ENCODE peak calls at places on chromosomes 13 and 19, in ten cellular contexts. L is GM23338, Z is breast epithelium, T is SK-N-SH, Y is H1, C is transverse colon, N is spleen, M is HCT116, P is stomach, X is upper lobe of left lung. H is an unnamed sample. For H3K27me3, the result is how much of the 10 kb centered on the place peaks cover.

GRCh38 chr19:6693681-6694080 is 23.7 kb upstream of the TNFSF14 start:
- DNase-seq in L (peak), T (no peak), P (no peak), X (no peak), C (no peak), Y (no peak), M (no peak), N (peak), Z (no peak), H (no peak)

GRCh38 chr19:17328517-17329060 is 6.1 kb downstream of the ANO8 start:
- DNase-seq in Y (no peak), T (no peak), L (peak), Z (no peak), C (no peak), X (peak), P (no peak), N (no peak), M (no peak), H (no peak)

GRCh38 chr19:10289836-10290438 is at the start of gene ICAM5:
- DNase-seq in M (peak), N (peak), C (peak), T (no peak), Z (no peak), Y (no peak), P (no peak), X (peak), L (peak), H (no peak)

GRCh38 chr13:25632166-25632888 is 260.6 kb downstream of the ATP8A2 start:
- DNase-seq in Z (no peak), T (no peak), N (no peak), Y (no peak), M (no peak), L (peak), P (no peak), X (no peak), C (no peak), H (no peak)

GRCh38 chr13:72643339-72643989 is 84.0 kb downstream of the MZT1 start:
- DNase-seq in C (peak), Y (no peak), M (peak), P (peak), Z (no peak), N (no peak), T (peak), L (peak), X (no peak), H (no peak)

GRCh38 chr19:36041831-36042230 is 9.2 kb upstream of the CLIP3 start:
- DNase-seq in C (no peak), M (no peak), L (peak), P (no peak), T (no peak), Y (no peak), Z (no peak), N (no peak), X (no peak), H (no peak)

GRCh38 chr19:43596842-43597461 is 557 bp downstream of the ZNF576 start:
- DNase-seq in C (no peak), Y (no peak), N (no peak), Z (no peak), X (no peak), P (no peak), T (no peak), M (no peak), L (no peak), H (no peak)

GRCh38 chr19:10549733-10550132 is 6.0 kb downstream of the ATG4D start:
- DNase-seq in T (no peak), L (no peak), M (no peak), C (no peak), N (no peak), Z (no peak), Y (no peak), X (no peak), P (no peak), H (no peak)

GRCh38 chr19:42150353-42150752 is 18.1 kb upstream of the POU2F2 start:
- DNase-seq in X (no peak), L (no peak), Y (no peak), Z (no peak), T (peak), M (no peak), P (no peak), N (no peak), C (no peak), H (no peak)

GRCh38 chr19:4183967-4184717 is 1.7 kb downstream of the ANKRD24 start:
- DNase-seq in Y (no peak), M (no peak), L (no peak), P (no peak), Z (no peak), C (no peak), X (peak), T (no peak), N (peak), H (no peak)

GRCh38 chr19:6536138-6536671 is 5.4 kb downstream of the TNFSF9 start:
- DNase-seq in N (peak), X (no peak), Z (no peak), T (peak), M (peak), Y (no peak), P (peak), C (peak), L (peak), H (no peak)

GRCh38 chr13:113224486-113224885 is 15.1 kb downstream of the CUL4A start:
- DNase-seq in M (no peak), N (peak), Z (no peak), X (no peak), T (no peak), C (no peak), Y (no peak), L (no peak), P (no peak), H (no peak)
- TF ChIP-seq POLR2AphosphoS5 in M (no peak), N (no peak), Z (no peak), X (no peak), T (no peak), C (no peak), Y (no peak), L (no peak), P (no peak), H (no peak)

GRCh38 chr19:13079542-13079986 is 23.1 kb downstream of the LYL1 start:
- DNase-seq in T (peak), L (no peak), N (no peak), M (no peak), Y (no peak), Z (no peak), P (peak), C (peak), X (no peak), H (no peak)

GRCh38 chr19:13076787-13077186 is 25.9 kb downstream of the LYL1 start:
- DNase-seq in C (no peak), Z (no peak), L (no peak), M (no peak), Y (no peak), N (no peak), T (no peak), X (no peak), P (no peak), H (no peak)

GRCh38 chr19:13076320-13076719 is 26.3 kb downstream of the LYL1 start:
- DNase-seq in N (no peak), Y (no peak), L (no peak), T (no peak), C (no peak), M (no peak), P (no peak), Z (no peak), X (no peak), H (no peak)

GRCh38 chr19:13077233-13077632 is 25.4 kb downstream of the LYL1 start:
- DNase-seq in P (no peak), T (peak), Y (no peak), Z (no peak), N (no peak), L (peak), C (no peak), X (no peak), M (no peak), H (no peak)

GRCh38 chr19:13078897-13079541 is 23.6 kb downstream of the LYL1 start:
- DNase-seq in N (no peak), T (no peak), X (no peak), Y (no peak), P (peak), L (peak), C (peak), M (no peak), Z (no peak), H (no peak)
- TF ChIP-seq CTCF in N (no peak), T (no peak), X (no peak), Y (no peak), P (no peak), L (no peak), C (no peak), M (no peak), Z (no peak), H (no peak)

GRCh38 chr13:107866007-107866665 is 349.2 kb downstream of the LIG4 start:
- DNase-seq in P (no peak), Z (no peak), C (no peak), M (no peak), Y (no peak), N (no peak), L (peak), X (peak), T (peak), H (no peak)

GRCh38 chr13:107865643-107866006 is 349.7 kb downstream of the LIG4 start:
- DNase-seq in Y (no peak), P (no peak), L (no peak), Z (no peak), X (no peak), N (no peak), M (no peak), C (no peak), T (no peak), H (no peak)

GRCh38 chr13:107866666-107867623 is 348.4 kb downstream of the LIG4 start:
- DNase-seq in P (no peak), M (no peak), C (no peak), L (peak), T (peak), Y (no peak), X (peak), N (no peak), Z (no peak), H (no peak)

GRCh38 chr13:107870400-107870799 is 344.9 kb downstream of the LIG4 start:
- DNase-seq in C (no peak), N (no peak), Y (no peak), T (no peak), L (no peak), M (no peak), X (no peak), P (no peak), Z (no peak), H (no peak)

GRCh38 chr13:107867701-107868661 is 347.4 kb downstream of the LIG4 start:
- DNase-seq in T (peak), X (peak), P (peak), Z (no peak), C (no peak), L (peak), Y (no peak), N (no peak), M (no peak), H (no peak)
- H3K27me3 ChIP-seq in T (under half), X (under half), P (under half), Z (under half), C (half or more), L (under half), Y (under half), N (under half), M (under half), H (half or more)

DNA sequence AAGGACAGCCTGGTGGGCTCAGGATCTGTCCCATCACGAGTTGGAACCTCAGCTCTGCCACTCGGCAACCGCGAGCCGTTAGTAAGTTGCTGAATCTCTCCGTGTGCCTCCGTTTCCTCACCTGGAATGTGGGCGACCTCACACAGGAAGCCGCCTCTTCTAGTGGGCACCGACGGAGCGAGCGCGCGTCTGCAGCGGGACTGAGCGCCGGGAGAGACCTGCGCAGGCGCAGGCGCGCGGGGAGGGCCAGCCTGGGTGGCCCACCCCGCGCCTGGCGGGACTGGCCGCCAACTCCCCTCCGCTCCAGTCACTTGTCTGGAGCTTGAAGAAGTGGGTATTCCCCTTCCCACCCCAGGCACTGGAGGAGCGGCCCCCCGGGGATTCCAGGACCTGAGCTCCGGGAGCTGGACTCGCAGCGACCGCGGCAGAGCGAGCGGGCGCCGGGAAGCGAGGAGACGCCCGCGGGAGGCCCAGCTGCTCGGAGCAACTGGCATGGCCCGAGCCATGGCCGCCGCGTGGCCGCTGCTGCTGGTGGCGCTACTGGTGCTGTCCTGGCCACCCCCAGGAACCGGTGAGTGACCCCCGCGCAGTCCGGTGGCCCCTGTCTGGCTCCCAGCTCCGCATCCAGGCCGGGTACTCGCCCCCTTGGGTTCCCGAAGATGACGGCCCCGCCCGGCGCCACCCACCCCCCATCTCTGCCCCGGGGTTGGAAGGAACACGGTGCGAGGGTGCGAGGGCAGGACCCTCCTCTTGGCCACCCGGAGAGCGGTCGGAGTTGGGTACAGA is at the start of gene PVR:
- DNase-seq in M (no peak), N (peak), Y (peak), T (peak), Z (peak), P (peak), L (peak), X (peak), C (peak), H (no peak)
- TF ChIP-seq POLR2AphosphoS5 in M (peak), N (peak), Y (peak), T (peak), Z (no peak), P (peak), L (peak), X (peak), C (peak), H (no peak)

GRCh38 chr19:48507911-48508439 is 3.7 kb downstream of the LMTK3 start:
- DNase-seq in L (no peak), Z (no peak), T (no peak), X (no peak), P (no peak), M (no peak), N (no peak), Y (no peak), C (no peak), H (no peak)
- TF ChIP-seq CTCF in L (no peak), Z (no peak), T (no peak), X (no peak), P (no peak), M (no peak), N (no peak), Y (no peak), C (no peak), H (no peak)

DNA sequence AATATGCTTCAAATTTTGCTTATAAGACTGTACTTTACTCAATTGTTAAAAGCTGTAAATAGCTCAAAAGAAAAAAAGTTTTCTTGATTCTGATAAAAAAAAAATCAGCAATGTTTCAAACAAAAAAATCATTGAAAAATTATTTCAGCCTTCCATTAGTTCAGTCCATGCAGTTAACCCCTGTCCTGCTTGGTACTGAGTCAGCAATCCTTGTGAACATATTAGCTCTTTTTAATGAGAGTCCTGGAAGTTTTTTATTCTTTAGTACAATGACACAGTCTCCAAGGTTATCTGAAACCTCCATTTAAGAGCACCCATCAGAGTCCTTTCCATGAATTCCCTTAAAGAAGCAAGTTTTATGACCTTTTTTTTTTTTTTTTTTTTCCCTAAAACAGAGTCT is 21.4 kb upstream of the KBTBD6 start:
- DNase-seq in N (no peak), P (no peak), C (no peak), L (no peak), X (no peak), Z (no peak), Y (no peak), T (no peak), M (no peak), H (no peak)
- H3K27me3 ChIP-seq in N (under half), P (under half), C (under half), L (under half), X (under half), Z (under half), Y (under half), T (under half), M (under half), H (under half)

GRCh38 chr19:8476524-8476923 is 25.9 kb downstream of the PRAM1 start:
- DNase-seq in X (no peak), Z (no peak), N (no peak), C (no peak), T (no peak), Y (no peak), M (no peak), P (no peak), L (no peak), H (no peak)

GRCh38 chr19:8481191-8481590 is 21.2 kb downstream of the PRAM1 start:
- DNase-seq in L (no peak), X (peak), M (no peak), P (no peak), Z (no peak), Y (no peak), T (no peak), N (peak), C (no peak), H (no peak)

GRCh38 chr19:8477889-8478288 is 24.6 kb downstream of the PRAM1 start:
- DNase-seq in C (no peak), T (no peak), L (no peak), P (no peak), X (no peak), Y (no peak), M (no peak), Z (no peak), N (no peak), H (no peak)

GRCh38 chr19:8481616-8482015 is 20.8 kb downstream of the PRAM1 start:
- DNase-seq in C (no peak), Z (no peak), L (no peak), N (peak), Y (no peak), M (no peak), X (peak), P (no peak), T (no peak), H (no peak)

GRCh38 chr19:8478605-8479004 is 23.8 kb downstream of the PRAM1 start:
- DNase-seq in N (no peak), P (no peak), L (no peak), X (no peak), Y (no peak), M (no peak), C (no peak), T (no peak), Z (no peak), H (no peak)
- TF ChIP-seq POLR2AphosphoS5 in N (no peak), P (no peak), L (no peak), X (no peak), Y (no peak), M (no peak), C (no peak), T (no peak), Z (no peak), H (no peak)

DNA sequence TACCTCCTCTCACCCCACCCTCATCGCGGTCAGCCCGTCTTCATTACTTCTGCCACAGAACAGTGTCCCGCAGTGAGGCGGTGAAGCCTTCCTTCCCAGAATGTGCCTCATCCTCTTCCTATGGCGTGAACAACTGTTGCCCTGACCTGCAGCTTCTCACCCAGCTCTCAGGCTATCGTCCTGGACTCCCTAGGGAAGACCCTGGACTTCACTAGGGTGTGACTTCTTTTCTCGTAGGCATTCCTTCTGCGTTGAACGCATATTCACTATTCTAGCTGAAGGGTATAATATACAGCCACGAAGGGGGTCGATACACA is 982 bp downstream of the ZNF865 start:
- DNase-seq in Z (no peak), M (no peak), Y (no peak), X (no peak), P (no peak), L (no peak), N (no peak), T (no peak), C (no peak), H (no peak)
- TF ChIP-seq CTCF in Z (no peak), M (no peak), Y (no peak), X (no peak), P (no peak), L (no peak), N (no peak), T (no peak), C (no peak), H (no peak)

GRCh38 chr19:53962887-53963435 is at the start of gene CACNG8:
- DNase-seq in Z (no peak), T (peak), X (peak), P (no peak), M (no peak), N (no peak), Y (no peak), L (peak), C (no peak), H (no peak)

GRCh38 chr19:53960886-53961285 is 1.9 kb upstream of the CACNG8 start:
- DNase-seq in T (no peak), Z (no peak), Y (no peak), X (no peak), C (no peak), L (peak), N (no peak), M (no peak), P (no peak), H (no peak)

GRCh38 chr19:53959176-53959757 is 3.5 kb upstream of the CACNG8 start:
- DNase-seq in Z (no peak), M (no peak), P (no peak), C (no peak), N (no peak), L (peak), Y (no peak), X (no peak), T (peak), H (no peak)

GRCh38 chr19:53960187-53960586 is 2.5 kb upstream of the CACNG8 start:
- DNase-seq in M (no peak), Z (no peak), X (no peak), T (peak), L (peak), N (no peak), P (no peak), Y (no peak), C (no peak), H (no peak)

DNA sequence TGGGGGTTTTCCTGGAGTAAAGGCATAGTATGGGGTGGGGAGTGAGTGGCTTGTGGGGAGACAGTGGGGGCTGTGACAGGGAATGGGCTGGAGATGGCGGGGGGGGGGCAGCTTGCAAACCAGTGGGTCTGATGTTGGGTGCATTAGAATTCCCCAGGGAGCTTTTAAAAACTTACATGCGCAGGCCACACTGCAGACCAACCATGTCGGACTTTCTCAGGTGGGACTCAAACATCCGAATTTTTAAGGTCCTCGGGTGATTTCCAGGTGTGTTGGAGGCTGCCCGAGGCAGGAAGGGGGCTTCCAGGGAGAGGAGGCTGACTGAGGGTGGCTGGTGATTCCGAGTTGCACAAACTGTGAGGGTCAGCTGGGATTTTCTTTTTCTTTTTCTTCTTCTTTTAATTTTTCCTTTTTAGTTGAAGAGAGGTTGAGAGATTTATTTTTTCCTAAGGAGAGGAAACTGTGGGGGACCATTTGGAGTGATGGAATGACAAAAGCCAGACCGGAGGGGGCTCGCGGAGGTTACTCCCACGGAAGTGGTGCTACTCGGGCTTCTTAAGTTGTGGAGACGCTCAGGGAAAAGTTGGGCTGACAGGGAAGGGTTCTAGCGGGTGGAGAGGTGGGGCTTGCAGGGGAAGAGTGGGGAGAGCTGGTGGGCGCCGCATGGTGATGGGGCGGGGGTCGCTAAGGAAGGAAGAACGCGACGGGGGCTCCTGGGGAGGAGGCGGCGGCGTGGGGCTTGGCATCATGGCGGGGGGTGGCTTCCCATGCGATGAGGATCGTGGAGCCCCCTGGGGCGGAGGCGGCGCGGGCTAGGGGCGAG is 1.0 kb upstream of the CACNG8 start:
- DNase-seq in N (no peak), T (peak), M (no peak), L (peak), P (no peak), X (peak), Y (no peak), C (no peak), Z (no peak), H (no peak)
- H3K27me3 ChIP-seq in N (under half), T (under half), M (under half), L (under half), P (half or more), X (under half), Y (under half), C (half or more), Z (under half), H (half or more)

DNA sequence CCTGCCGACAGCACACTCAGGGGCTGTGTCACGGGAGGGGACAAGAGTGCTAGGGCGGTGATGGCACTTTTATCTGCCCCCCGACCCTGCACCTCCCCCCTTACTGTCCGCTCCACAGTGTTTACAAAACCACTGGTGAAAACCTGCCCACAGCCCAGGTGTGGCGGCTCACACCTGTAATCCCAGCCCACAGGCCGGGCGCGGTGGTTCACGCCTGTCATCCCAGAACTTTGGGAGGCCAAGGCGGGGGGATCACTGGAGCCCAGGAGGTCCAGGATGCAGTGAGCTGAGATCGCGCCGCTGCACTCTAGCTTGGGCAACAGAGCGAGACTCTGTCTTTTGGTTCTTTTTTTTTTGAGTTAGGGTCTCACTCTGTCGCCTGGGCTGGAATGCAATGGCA is 11.8 kb downstream of the LINGO3 start:
- DNase-seq in M (no peak), C (no peak), N (peak), Z (no peak), L (no peak), Y (no peak), T (no peak), X (no peak), P (no peak), H (no peak)
- TF ChIP-seq POLR2AphosphoS5 in M (no peak), C (no peak), N (no peak), Z (no peak), L (no peak), Y (no peak), T (no peak), X (no peak), P (no peak), H (no peak)

H was measured in esophagus muscularis mucosa.